ENCODE peak calls at places on chromosomes 4 and X, in seven cellular contexts. One of them, this sample, is unnamed.

GRCh38 chr4:76758290-76758882 is 139.6 kb downstream of the SOWAHB start:
- DNase-seq in astrocyte of the cerebellum: peak; percentile 84
- DNase-seq in pancreas: peak; percentile 48
- DNase-seq in uterus: no peak
- DNase-seq in fibroblast of mammary gland: peak; percentile 88
- DNase-seq in psoas muscle: no peak
- DNase-seq in GM12864: no peak
- DNase-seq in this sample: no peak

GRCh38 chr4:86054676-86055075 is 305.2 kb downstream of the MAPK10 start:
- DNase-seq in astrocyte of the cerebellum: no peak
- DNase-seq in pancreas: no peak
- DNase-seq in uterus: no peak
- DNase-seq in fibroblast of mammary gland: no peak
- DNase-seq in psoas muscle: no peak
- DNase-seq in GM12864: no peak
- DNase-seq in this sample: no peak

GRCh38 chrX:54597728-54598127 is 67.7 kb downstream of the GNL3L start:
- DNase-seq in astrocyte of the cerebellum: no peak
- DNase-seq in pancreas: no peak
- DNase-seq in uterus: no peak
- DNase-seq in fibroblast of mammary gland: no peak
- DNase-seq in psoas muscle: no peak
- DNase-seq in GM12864: no peak
- DNase-seq in this sample: no peak

GRCh38 chrX:41405551-41405950 is 41.6 kb upstream of the NYX start:
- DNase-seq in astrocyte of the cerebellum: no peak
- DNase-seq in pancreas: no peak
- DNase-seq in uterus: no peak
- DNase-seq in fibroblast of mammary gland: no peak
- DNase-seq in psoas muscle: no peak
- DNase-seq in GM12864: no peak
- DNase-seq in this sample: no peak

GRCh38 chrX:69133561-69134542 is 31.4 kb downstream of the PJA1 start:
- DNase-seq in astrocyte of the cerebellum: peak; percentile 52
- DNase-seq in pancreas: peak; percentile 18
- DNase-seq in uterus: peak; percentile 49
- DNase-seq in fibroblast of mammary gland: peak; percentile 72
- DNase-seq in psoas muscle: no peak
- DNase-seq in GM12864: no peak
- DNase-seq in this sample: no peak

GRCh38 chr4:98260047-98260578 is 1.1 kb upstream of the RAP1GDS1 start:
- DNase-seq in astrocyte of the cerebellum: no peak
- DNase-seq in pancreas: peak; percentile 63
- DNase-seq in uterus: peak; percentile 38
- DNase-seq in fibroblast of mammary gland: peak; percentile 18
- DNase-seq in psoas muscle: peak; percentile 69
- DNase-seq in GM12864: no peak
- DNase-seq in this sample: peak; percentile 74

GRCh38 chr4:32226201-32226600 is 1506.0 kb downstream of the PCDH7 start:
- DNase-seq in astrocyte of the cerebellum: no peak
- DNase-seq in pancreas: no peak
- DNase-seq in uterus: no peak
- DNase-seq in fibroblast of mammary gland: peak; percentile 19
- DNase-seq in psoas muscle: no peak
- DNase-seq in GM12864: no peak
- DNase-seq in this sample: no peak

GRCh38 chr4:47415719-47416118 is 47.8 kb downstream of the COMMD8 start:
- DNase-seq in astrocyte of the cerebellum: no peak
- DNase-seq in pancreas: no peak
- DNase-seq in uterus: no peak
- DNase-seq in fibroblast of mammary gland: no peak
- DNase-seq in psoas muscle: no peak
- DNase-seq in GM12864: peak; percentile 1
- DNase-seq in this sample: no peak

GRCh38 chrX:81082649-81083048 is 119.1 kb downstream of the HMGN5 start:
- DNase-seq in astrocyte of the cerebellum: no peak
- DNase-seq in pancreas: no peak
- DNase-seq in uterus: no peak
- DNase-seq in fibroblast of mammary gland: no peak
- DNase-seq in psoas muscle: no peak
- DNase-seq in GM12864: no peak
- DNase-seq in this sample: no peak

GRCh38 chr4:15233626-15234025 is 194.2 kb upstream of the C1QTNF7 start:
- DNase-seq in astrocyte of the cerebellum: no peak
- DNase-seq in pancreas: no peak
- DNase-seq in uterus: no peak
- DNase-seq in fibroblast of mammary gland: peak; percentile 43
- DNase-seq in psoas muscle: no peak
- DNase-seq in GM12864: no peak
- DNase-seq in this sample: no peak

GRCh38 chr4:169335331-169335730 is 64.6 kb upstream of the SH3RF1 start:
- DNase-seq in astrocyte of the cerebellum: no peak
- DNase-seq in pancreas: no peak
- DNase-seq in uterus: no peak
- DNase-seq in fibroblast of mammary gland: no peak
- DNase-seq in psoas muscle: no peak
- DNase-seq in GM12864: no peak
- DNase-seq in this sample: no peak

GRCh38 chrX:100083146-100083715 is 326.8 kb downstream of the PCDH19 start:
- DNase-seq in astrocyte of the cerebellum: no peak
- DNase-seq in pancreas: no peak
- DNase-seq in uterus: no peak
- DNase-seq in fibroblast of mammary gland: no peak
- DNase-seq in psoas muscle: no peak
- DNase-seq in GM12864: no peak
- DNase-seq in this sample: no peak

GRCh38 chr4:17447675-17448298 is 64.1 kb downstream of the QDPR start:
- DNase-seq in astrocyte of the cerebellum: peak; percentile 68
- DNase-seq in pancreas: peak; percentile 44
- DNase-seq in uterus: peak; percentile 74
- DNase-seq in fibroblast of mammary gland: peak; percentile 86
- DNase-seq in psoas muscle: no peak
- DNase-seq in GM12864: peak; percentile 51
- DNase-seq in this sample: no peak

GRCh38 chr4:25448379-25449109 is 71.5 kb downstream of the ANAPC4 start:
- DNase-seq in astrocyte of the cerebellum: no peak
- DNase-seq in pancreas: no peak
- DNase-seq in uterus: no peak
- DNase-seq in fibroblast of mammary gland: no peak
- DNase-seq in psoas muscle: no peak
- DNase-seq in GM12864: no peak
- DNase-seq in this sample: peak; percentile 60

GRCh38 chr4:37977471-37978452 is 17.6 kb downstream of the PTTG2 start:
- DNase-seq in astrocyte of the cerebellum: no peak
- DNase-seq in pancreas: peak; percentile 55
- DNase-seq in uterus: peak; percentile 75
- DNase-seq in fibroblast of mammary gland: peak; percentile 64
- DNase-seq in psoas muscle: peak; percentile 89
- DNase-seq in GM12864: no peak
- DNase-seq in this sample: peak; percentile 90

GRCh38 chr4:152045781-152046571 is 285.2 kb upstream of the GATB start:
- DNase-seq in astrocyte of the cerebellum: no peak
- DNase-seq in pancreas: peak; percentile 63
- DNase-seq in uterus: no peak
- DNase-seq in fibroblast of mammary gland: no peak
- DNase-seq in psoas muscle: peak; percentile 58
- DNase-seq in GM12864: no peak
- DNase-seq in this sample: no peak

GRCh38 chrX:115694028-115694427 is 133.1 kb downstream of the PLS3 start:
- DNase-seq in astrocyte of the cerebellum: no peak
- DNase-seq in pancreas: no peak
- DNase-seq in uterus: no peak
- DNase-seq in fibroblast of mammary gland: no peak
- DNase-seq in psoas muscle: no peak
- DNase-seq in GM12864: no peak
- DNase-seq in this sample: no peak

GRCh38 chrX:69919749-69920148 is 130.0 kb downstream of the AWAT2 start:
- DNase-seq in astrocyte of the cerebellum: no peak
- DNase-seq in pancreas: no peak
- DNase-seq in uterus: no peak
- DNase-seq in fibroblast of mammary gland: no peak
- DNase-seq in psoas muscle: no peak
- DNase-seq in GM12864: no peak
- DNase-seq in this sample: no peak

GRCh38 chrX:130836447-130836846 is 66.6 kb downstream of the ENOX2 start:
- DNase-seq in astrocyte of the cerebellum: no peak
- DNase-seq in pancreas: no peak
- DNase-seq in uterus: no peak
- DNase-seq in fibroblast of mammary gland: no peak
- DNase-seq in psoas muscle: no peak
- DNase-seq in GM12864: no peak
- DNase-seq in this sample: no peak

GRCh38 chr4:73573794-73574528 is 46.3 kb downstream of the RASSF6 start:
- DNase-seq in astrocyte of the cerebellum: peak; percentile 87
- DNase-seq in pancreas: peak; percentile 82
- DNase-seq in uterus: peak; percentile 16
- DNase-seq in fibroblast of mammary gland: peak; percentile 87
- DNase-seq in psoas muscle: peak; percentile 44
- DNase-seq in GM12864: peak; percentile 45
- DNase-seq in this sample: peak; percentile 79

GRCh38 chr4:26762650-26763049 is 98.0 kb upstream of the STIM2 start:
- DNase-seq in astrocyte of the cerebellum: peak; percentile 12
- DNase-seq in pancreas: no peak
- DNase-seq in uterus: no peak
- DNase-seq in fibroblast of mammary gland: peak; percentile 48
- DNase-seq in psoas muscle: no peak
- DNase-seq in GM12864: no peak
- DNase-seq in this sample: no peak

GRCh38 chrX:119945481-119945880 is 1.9 kb upstream of the NKAP start:
- DNase-seq in astrocyte of the cerebellum: no peak
- DNase-seq in pancreas: no peak
- DNase-seq in uterus: no peak
- DNase-seq in fibroblast of mammary gland: no peak
- DNase-seq in psoas muscle: no peak
- DNase-seq in GM12864: no peak
- DNase-seq in this sample: no peak

GRCh38 chr4:183602444-183603102 is 56.4 kb downstream of the RWDD4 start:
- DNase-seq in astrocyte of the cerebellum: no peak
- DNase-seq in pancreas: no peak
- DNase-seq in uterus: no peak
- DNase-seq in fibroblast of mammary gland: peak; percentile 49
- DNase-seq in psoas muscle: no peak
- DNase-seq in GM12864: no peak
- DNase-seq in this sample: no peak
- TF ChIP-seq CTCF in astrocyte of the cerebellum: peak; percentile 43
- TF ChIP-seq CTCF in pancreas: no peak
- TF ChIP-seq CTCF in uterus: no peak
- TF ChIP-seq CTCF in fibroblast of mammary gland: peak; percentile 43
- TF ChIP-seq CTCF in psoas muscle: peak; percentile 43
- TF ChIP-seq CTCF in GM12864: peak; percentile 20
- TF ChIP-seq CTCF in this sample: no peak

GRCh38 chrX:83845397-83845796 is 15.5 kb upstream of the CYLC1 start:
- DNase-seq in astrocyte of the cerebellum: no peak
- DNase-seq in pancreas: peak; percentile 16
- DNase-seq in uterus: no peak
- DNase-seq in fibroblast of mammary gland: peak; percentile 28
- DNase-seq in psoas muscle: no peak
- DNase-seq in GM12864: no peak
- DNase-seq in this sample: no peak
- TF ChIP-seq CTCF in astrocyte of the cerebellum: peak; percentile 62
- TF ChIP-seq CTCF in pancreas: peak; percentile 69
- TF ChIP-seq CTCF in uterus: peak; percentile 18
- TF ChIP-seq CTCF in fibroblast of mammary gland: peak; percentile 73
- TF ChIP-seq CTCF in psoas muscle: peak; percentile 46
- TF ChIP-seq CTCF in GM12864: peak; percentile 66
- TF ChIP-seq CTCF in this sample: no peak

GRCh38 chr4:113921089-113921842 is 58.2 kb downstream of the ARSJ start:
- DNase-seq in astrocyte of the cerebellum: peak; percentile 20
- DNase-seq in pancreas: no peak
- DNase-seq in uterus: no peak
- DNase-seq in fibroblast of mammary gland: peak; percentile 45
- DNase-seq in psoas muscle: no peak
- DNase-seq in GM12864: no peak
- DNase-seq in this sample: no peak

GRCh38 chr4:113919145-113919544 is 60.3 kb downstream of the ARSJ start:
- DNase-seq in astrocyte of the cerebellum: no peak
- DNase-seq in pancreas: no peak
- DNase-seq in uterus: no peak
- DNase-seq in fibroblast of mammary gland: no peak
- DNase-seq in psoas muscle: no peak
- DNase-seq in GM12864: no peak
- DNase-seq in this sample: no peak

GRCh38 chr4:113919611-113920010 is 59.8 kb downstream of the ARSJ start:
- DNase-seq in astrocyte of the cerebellum: no peak
- DNase-seq in pancreas: no peak
- DNase-seq in uterus: no peak
- DNase-seq in fibroblast of mammary gland: peak; percentile 55
- DNase-seq in psoas muscle: no peak
- DNase-seq in GM12864: no peak
- DNase-seq in this sample: no peak
- TF ChIP-seq CTCF in astrocyte of the cerebellum: no peak
- TF ChIP-seq CTCF in pancreas: no peak
- TF ChIP-seq CTCF in uterus: no peak
- TF ChIP-seq CTCF in fibroblast of mammary gland: no peak
- TF ChIP-seq CTCF in psoas muscle: no peak
- TF ChIP-seq CTCF in GM12864: no peak
- TF ChIP-seq CTCF in this sample: no peak

GRCh38 chr4:53601251-53601764 is 10.0 kb upstream of the LNX1 start:
- DNase-seq in astrocyte of the cerebellum: no peak
- DNase-seq in pancreas: peak; percentile 54
- DNase-seq in uterus: no peak
- DNase-seq in fibroblast of mammary gland: no peak
- DNase-seq in psoas muscle: peak; percentile 62
- DNase-seq in GM12864: no peak
- DNase-seq in this sample: no peak
- TF ChIP-seq CTCF in astrocyte of the cerebellum: no peak
- TF ChIP-seq CTCF in pancreas: no peak
- TF ChIP-seq CTCF in uterus: no peak
- TF ChIP-seq CTCF in fibroblast of mammary gland: peak; percentile 30
- TF ChIP-seq CTCF in psoas muscle: no peak
- TF ChIP-seq CTCF in GM12864: peak; percentile 79
- TF ChIP-seq CTCF in this sample: no peak